ENCODE peak calls at places on chromosome 4, in five cellular contexts. F is adrenal gland, T is brain microvascular endothelial cell, Y is activated B cell treated with CpG ODN at 0.5 μM for 24 hours, Z is mammary epithelial cell. X is an unnamed sample.

GRCh38 chr4:152588869-152589268 is 53.0 kb upstream of the FBXW7 start:
- DNase-seq in Y (no peak), Z (no peak), T (no peak), F (no peak), X (no peak)

GRCh38 chr4:177451108-177451500 is 8.9 kb upstream of the AGA start:
- DNase-seq in T (no peak), F (no peak), Y (no peak), Z (no peak), X (no peak)

GRCh38 chr4:89249313-89249712 is 58.3 kb downstream of the GPRIN3 start:
- DNase-seq in T (no peak), Y (no peak), Z (no peak), F (no peak), X (no peak)

GRCh38 chr4:110163327-110164070 is 34.9 kb downstream of the ELOVL6 start:
- DNase-seq in Z (peak), T (peak), Y (no peak), F (peak), X (no peak)

GRCh38 chr4:8896071-8896470 is 24.4 kb upstream of the HMX1 start:
- DNase-seq in Z (no peak), F (no peak), Y (no peak), T (no peak), X (no peak)

GRCh38 chr4:7518871-7519637 is 84.3 kb upstream of the PSAPL1 start:
- DNase-seq in F (no peak), Z (no peak), T (no peak), Y (no peak), X (no peak)

GRCh38 chr4:4519296-4519898 is 22.5 kb downstream of the STX18 start:
- DNase-seq in F (no peak), T (no peak), Y (no peak), Z (peak), X (no peak)

GRCh38 chr4:37268311-37268710 is 23.8 kb downstream of the NWD2 start:
- DNase-seq in Z (no peak), T (no peak), Y (no peak), F (no peak), X (no peak)

GRCh38 chr4:82431026-82431745 is 796 bp downstream of the ENOPH1 start:
- DNase-seq in Y (peak), Z (peak), F (no peak), T (peak), X (peak)

GRCh38 chr4:53547983-53548382 is 43.3 kb downstream of the LNX1 start:
- DNase-seq in Y (no peak), F (no peak), Z (no peak), T (no peak), X (no peak)

GRCh38 chr4:83644677-83645639 is 109.0 kb downstream of the GPAT3 start:
- DNase-seq in T (peak), Y (no peak), F (peak), Z (peak), X (no peak)

GRCh38 chr4:90120037-90120436 is 7.2 kb upstream of the CCSER1 start:
- DNase-seq in F (no peak), T (no peak), Y (no peak), Z (no peak), X (no peak)

GRCh38 chr4:8769645-8770517 is 101.8 kb downstream of the HMX1 start:
- DNase-seq in T (no peak), F (no peak), Z (no peak), Y (no peak), X (peak)

GRCh38 chr4:7539659-7540058 is 104.9 kb upstream of the PSAPL1 start:
- DNase-seq in Y (no peak), F (no peak), T (peak), Z (no peak), X (peak)

GRCh38 chr4:181877329-181877848 is 365.8 kb upstream of the TENM3 start:
- DNase-seq in Z (peak), F (no peak), Y (no peak), T (peak), X (no peak)

GRCh38 chr4:150722908-150723362 is 141.0 kb downstream of the MAB21L2 start:
- DNase-seq in Y (no peak), Z (peak), T (peak), F (peak), X (peak)

GRCh38 chr4:114785570-114785969 is 187.0 kb downstream of the UGT8 start:
- DNase-seq in Y (no peak), T (no peak), F (no peak), Z (no peak), X (no peak)

GRCh38 chr4:114782842-114783595 is 184.4 kb downstream of the UGT8 start:
- DNase-seq in Z (no peak), T (peak), Y (no peak), F (no peak), X (no peak)

GRCh38 chr4:114780205-114780604 is 181.6 kb downstream of the UGT8 start:
- DNase-seq in F (no peak), T (peak), Z (no peak), Y (no peak), X (no peak)
- TF ChIP-seq CTCF in F (no peak), T (peak), Z (peak), Y (no peak), X (no peak)

GRCh38 chr4:158895797-158896442 is 127.1 kb downstream of the FNIP2 start:
- DNase-seq in T (peak), Y (no peak), Z (peak), F (no peak), X (no peak)
- TF ChIP-seq CTCF in T (peak), Y (no peak), Z (no peak), F (no peak), X (no peak)

GRCh38 chr4:14783011-14783877 is 219.0 kb upstream of the CPEB2 start:
- DNase-seq in T (peak), F (no peak), Z (peak), Y (no peak), X (no peak)

GRCh38 chr4:14787221-14787620 is 215.1 kb upstream of the CPEB2 start:
- DNase-seq in Z (no peak), F (no peak), T (no peak), Y (no peak), X (no peak)

GRCh38 chr4:14792702-14793227 is 209.5 kb upstream of the CPEB2 start:
- DNase-seq in F (no peak), T (no peak), Z (peak), Y (no peak), X (no peak)

GRCh38 chr4:14790487-14790886 is 211.8 kb upstream of the CPEB2 start:
- DNase-seq in F (no peak), Y (no peak), Z (peak), T (no peak), X (no peak)

DNA sequence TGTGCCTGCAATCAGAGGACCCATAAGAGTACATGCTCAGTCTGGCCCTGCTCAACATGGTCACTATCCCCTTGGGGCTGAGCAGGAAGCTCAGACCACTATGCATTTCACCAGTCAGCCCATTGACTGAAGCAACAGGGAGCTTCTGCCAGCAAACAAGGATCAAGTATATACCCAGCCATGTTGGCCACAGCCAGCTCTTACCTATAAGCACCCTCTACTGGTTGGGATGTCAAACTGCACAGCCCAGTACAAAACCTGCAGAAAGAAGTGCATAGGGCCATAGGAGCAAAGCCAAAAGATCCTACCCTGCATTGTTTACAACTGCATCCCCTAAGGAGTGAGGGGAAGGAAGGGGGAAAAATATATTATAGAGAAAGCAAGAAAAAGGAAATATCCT is 214.4 kb upstream of the CPEB2 start:
- DNase-seq in Z (peak), Y (no peak), T (no peak), F (peak), X (no peak)
- TF ChIP-seq CTCF in Z (peak), Y (no peak), T (peak), F (peak), X (peak)

GRCh38 chr4:176123710-176124407 is 58.2 kb downstream of the WDR17 start:
- DNase-seq in Z (peak), T (no peak), Y (no peak), F (peak), X (no peak)
- TF ChIP-seq CTCF in Z (peak), T (peak), Y (no peak), F (peak), X (peak)

DNA sequence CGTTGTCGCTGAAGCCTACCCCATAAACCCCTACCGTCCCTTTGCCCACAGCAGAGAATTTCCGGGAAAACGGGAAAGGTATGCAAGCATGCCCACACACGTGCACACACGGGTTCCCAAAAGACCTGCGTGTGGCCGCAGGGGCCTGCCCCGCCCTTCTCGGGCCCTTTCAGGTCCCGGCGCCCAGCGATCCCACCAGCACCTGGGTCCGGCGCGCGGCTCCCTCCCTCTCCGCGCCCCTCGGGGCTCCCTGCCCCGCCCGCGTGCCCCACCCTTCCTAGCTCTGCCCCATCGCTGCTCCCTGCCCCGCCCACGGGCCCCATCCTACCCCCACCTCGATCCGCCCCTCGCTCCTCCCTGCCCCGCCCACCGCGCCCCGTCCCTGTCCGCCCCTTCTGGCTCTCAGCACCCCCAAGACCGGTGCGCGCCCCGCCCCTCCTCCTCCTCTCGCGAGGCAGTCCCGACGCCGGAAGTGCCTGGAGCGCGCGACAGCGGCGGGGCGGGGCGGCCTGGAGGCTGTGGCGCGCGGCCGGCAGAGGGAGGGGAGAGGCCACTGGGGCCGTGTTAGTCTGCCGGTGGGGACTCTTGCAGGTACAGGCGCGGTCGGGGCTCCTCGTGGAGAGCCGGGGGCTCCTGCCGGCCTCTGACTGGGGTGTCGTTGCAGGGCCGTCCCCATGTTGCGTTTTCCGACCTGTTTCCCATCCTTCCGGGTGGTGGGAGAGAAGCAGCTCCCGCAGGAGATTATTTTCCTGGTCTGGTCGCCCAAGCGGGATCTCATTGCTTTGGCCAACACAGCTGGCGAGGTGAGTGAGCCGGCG is at the start of gene ANAPC4:
- DNase-seq in F (peak), T (peak), Y (peak), Z (peak), X (peak)
- TF ChIP-seq CTCF in F (no peak), T (no peak), Y (no peak), Z (no peak), X (no peak)

X was measured in left lung.